ENCODE peak calls at places on chromosome 10, in nine cellular contexts. U, J, T, E, W, X, D, A and C are unnamed samples.
A peak's percentile ranks its signal among the peaks of the same experiment; 100 is the strongest.

GRCh38 chr10:111207525-111207924 is 130.7 kb downstream of the ADRA2A start:
- DNase-seq in W (no peak), T (peak; percentile 28), E (no peak), U (no peak), D (no peak), A (peak; percentile 29), J (no peak), X (no peak), C (no peak)

GRCh38 chr10:112972606-112973005 is 22.6 kb downstream of the TCF7L2 start:
- DNase-seq in T (no peak), J (no peak), W (no peak), E (no peak), D (no peak), A (no peak), X (no peak), U (no peak), C (no peak)

GRCh38 chr10:21934307-21934706 is 69.2 kb downstream of the DNAJC1 start:
- DNase-seq in D (no peak), U (no peak), E (no peak), X (no peak), J (no peak), T (peak; percentile 19), A (no peak), W (no peak), C (no peak)

GRCh38 chr10:102642553-102643345 is 1.5 kb upstream of the TRIM8 start:
- DNase-seq in E (no peak), X (no peak), W (peak; percentile 71), A (no peak), J (peak; percentile 71), U (peak; percentile 40), T (peak; percentile 54), D (no peak), C (peak; percentile 56)

GRCh38 chr10:53650794-53651193 is 878.2 kb upstream of the MBL2 start:
- DNase-seq in T (no peak), W (no peak), J (no peak), A (no peak), E (no peak), X (no peak), U (no peak), D (no peak), C (no peak)

GRCh38 chr10:129741978-129742741 is 221.9 kb downstream of the EBF3 start:
- DNase-seq in W (no peak), T (no peak), X (no peak), D (no peak), A (no peak), J (no peak), E (no peak), U (no peak), C (no peak)

GRCh38 chr10:70055550-70055949 is 2.9 kb downstream of the MACROH2A2 start:
- DNase-seq in U (no peak), J (no peak), W (no peak), X (no peak), D (no peak), T (no peak), E (no peak), A (no peak), C (no peak)

GRCh38 chr10:13776861-13777301 is 190.1 kb downstream of the PRPF18 start:
- DNase-seq in E (peak; percentile 49), W (no peak), J (no peak), T (peak; percentile 17), U (no peak), X (no peak), A (no peak), D (no peak), C (no peak)

GRCh38 chr10:122323941-122324675 is 50.4 kb upstream of the PLEKHA1 start:
- DNase-seq in X (peak; percentile 25), A (no peak), D (no peak), J (no peak), T (peak; percentile 91), U (no peak), E (no peak), W (no peak), C (no peak)

GRCh38 chr10:119270893-119271361 is 63.6 kb downstream of the GRK5 start:
- DNase-seq in J (no peak), D (no peak), E (no peak), U (no peak), A (no peak), T (no peak), W (no peak), X (no peak), C (peak; percentile 33)

GRCh38 chr10:48594799-48595198 is 10.1 kb downstream of the ARHGAP22 start:
- DNase-seq in J (no peak), D (no peak), E (no peak), U (no peak), X (no peak), A (peak; percentile 49), W (no peak), T (no peak), C (no peak)

GRCh38 chr10:11910102-11910501 is 86.9 kb downstream of the PROSER2 start:
- DNase-seq in T (no peak), D (no peak), E (no peak), U (no peak), X (no peak), W (no peak), J (no peak), A (no peak), C (no peak)